ENCODE peak calls at places on chromosomes 5 and 9, in nine cellular contexts. W, Z, D, K, A, V, Y, N and L are unnamed samples. For H3K9me3, the result is how much of the 10 kb centered on the place peaks cover.

GRCh38 chr9:127522727-127523126 is 71.4 kb downstream of the LRSAM1 start:
- DNase-seq in W (no peak), Z (no peak), D (peak), K (no peak), A (peak), V (no peak), Y (no peak), N (no peak), L (peak)

GRCh38 chr5:17679597-17680187 is 45.4 kb downstream of the TAF11L14 start:
- DNase-seq in W (no peak), Z (no peak), D (no peak), K (no peak), A (no peak), V (no peak), Y (no peak), N (no peak), L (no peak)

GRCh38 chr5:142716963-142717362 is 31.1 kb upstream of the FGF1 start:
- DNase-seq in W (peak), Z (peak), D (peak), K (peak), A (peak), V (peak), Y (no peak), N (no peak), L (peak)

GRCh38 chr5:14491505-14491904 is 90.1 kb upstream of the OTULINL start:
- DNase-seq in W (no peak), Z (peak), D (peak), K (no peak), A (no peak), V (no peak), Y (no peak), N (no peak), L (no peak)

GRCh38 chr5:180156141-180156540 is 52.9 kb downstream of the RASGEF1C start:
- DNase-seq in W (no peak), Z (no peak), D (no peak), K (peak), A (peak), V (no peak), Y (no peak), N (no peak), L (no peak)

GRCh38 chr9:111148994-111149759 is 110.9 kb upstream of the LPAR1 start:
- DNase-seq in W (peak), Z (peak), D (no peak), K (no peak), A (no peak), V (no peak), Y (no peak), N (no peak), L (peak)

GRCh38 chr5:176153741-176154140 is 84.5 kb upstream of the SIMC1 start:
- DNase-seq in W (no peak), Z (peak), D (no peak), K (no peak), A (no peak), V (no peak), Y (no peak), N (no peak), L (no peak)

GRCh38 chr5:63053019-63053638 is 474.5 kb downstream of the LRRC70 start:
- DNase-seq in W (no peak), Z (peak), D (no peak), K (no peak), A (no peak), V (no peak), Y (peak), N (no peak), L (no peak)

GRCh38 chr9:104774831-104775573 is 11.1 kb downstream of the NIPSNAP3B start:
- DNase-seq in W (no peak), Z (peak), D (no peak), K (no peak), A (no peak), V (peak), Y (no peak), N (no peak), L (no peak)

GRCh38 chr5:93586948-93587918 is 4.2 kb downstream of the NR2F1 start:
- DNase-seq in W (no peak), Z (peak), D (peak), K (no peak), A (no peak), V (no peak), Y (no peak), N (no peak), L (no peak)

DNA sequence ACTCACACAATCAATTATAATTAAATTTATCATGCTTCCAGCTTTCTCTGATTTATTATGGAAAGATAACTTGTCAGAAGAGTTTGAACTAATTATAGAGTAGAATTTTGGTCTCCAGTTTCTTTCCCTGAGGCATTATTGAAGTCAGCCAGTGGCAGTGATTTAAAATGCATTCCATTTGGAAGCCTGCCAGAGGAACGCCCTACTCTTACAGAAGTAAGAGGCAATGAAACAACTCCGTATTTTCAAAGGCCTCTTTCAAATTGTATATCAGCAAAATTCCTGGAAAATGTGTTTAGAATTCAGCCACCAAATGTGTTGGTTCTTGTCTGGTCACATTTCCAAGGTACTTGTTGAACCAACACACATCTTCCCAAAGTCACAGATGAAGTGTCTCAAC is 640.9 kb downstream of the SEMA5A start:
- DNase-seq in W (no peak), Z (peak), D (peak), K (no peak), A (peak), V (no peak), Y (no peak), N (no peak), L (peak)
- H3K9me3 ChIP-seq in W (under half), Z (under half), D (under half), K (under half), A (under half), V (under half), Y (under half), N (under half), L (under half)

GRCh38 chr9:14993061-14993800 is 83.0 kb upstream of the FREM1 start:
- DNase-seq in W (no peak), Z (peak), D (peak), K (peak), A (peak), V (peak), Y (peak), N (peak), L (peak)
- H3K27ac ChIP-seq in W (no peak), Z (peak), D (no peak), K (peak), A (no peak), V (peak), Y (peak), N (peak), L (peak)

DNA sequence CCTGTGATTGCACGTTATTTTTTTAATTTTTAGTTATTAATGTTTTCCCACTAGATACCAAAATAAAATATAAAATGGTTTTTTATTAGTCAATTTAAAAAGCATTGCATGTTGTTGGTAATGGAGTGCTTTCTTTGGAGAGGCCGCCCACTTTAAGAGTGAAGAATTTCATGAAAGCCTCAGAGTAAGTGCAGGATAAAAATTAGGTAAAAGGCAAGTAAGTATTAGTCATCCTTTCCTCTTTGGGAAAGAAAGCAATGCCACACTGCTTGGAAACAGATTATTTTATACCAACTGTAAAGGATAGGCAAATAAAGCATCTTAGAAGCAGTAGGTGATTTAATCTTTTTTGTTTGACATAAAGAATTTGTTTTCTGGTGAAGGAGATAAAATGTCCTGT is 62.9 kb downstream of the HSD17B4 start:
- DNase-seq in W (no peak), Z (peak), D (peak), K (no peak), A (no peak), V (no peak), Y (no peak), N (no peak), L (no peak)
- H3K9me3 ChIP-seq in W (under half), Z (under half), D (under half), K (under half), A (under half), V (under half), Y (under half), N (under half), L (under half)

GRCh38 chr9:134408389-134408788 is 82.1 kb downstream of the RXRA start:
- DNase-seq in W (no peak), Z (no peak), D (no peak), K (no peak), A (no peak), V (no peak), Y (no peak), N (no peak), L (no peak)
- H3K27ac ChIP-seq in W (no peak), Z (no peak), D (no peak), K (peak), A (no peak), V (no peak), Y (peak), N (no peak), L (no peak)

GRCh38 chr5:179079165-179079987 is 19.2 kb downstream of the ZNF354C start:
- DNase-seq in W (no peak), Z (no peak), D (peak), K (no peak), A (no peak), V (no peak), Y (no peak), N (no peak), L (no peak)
- H3K9me3 ChIP-seq in W (under half), Z (under half), D (half or more), K (half or more), A (under half), V (under half), Y (half or more), N (half or more), L (under half)

DNA sequence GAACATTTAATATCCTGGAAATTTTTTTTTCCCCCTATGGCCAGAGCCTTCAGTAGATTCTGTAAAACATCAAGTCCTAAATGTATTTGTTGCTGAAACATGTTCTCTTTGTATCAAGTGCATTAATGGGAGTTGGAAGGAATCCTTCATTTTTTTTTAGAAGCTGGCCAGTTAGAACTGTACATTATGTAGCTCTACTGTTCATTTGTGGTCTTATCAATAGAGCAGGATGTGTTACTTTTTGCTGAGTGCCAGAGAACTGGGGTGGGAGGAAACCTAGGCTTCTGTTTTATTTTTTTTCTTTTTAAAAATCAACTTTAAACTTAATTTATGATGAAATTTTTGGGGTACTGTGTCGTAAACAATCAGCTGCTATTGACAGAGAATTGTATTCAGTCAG is 5.0 kb downstream of the PIP5K1B start:
- DNase-seq in W (no peak), Z (no peak), D (no peak), K (no peak), A (no peak), V (no peak), Y (no peak), N (no peak), L (no peak)
- H3K27ac ChIP-seq in W (no peak), Z (no peak), D (no peak), K (peak), A (no peak), V (no peak), Y (no peak), N (no peak), L (no peak)

GRCh38 chr9:138073808-138074207 is 196.2 kb downstream of the CACNA1B start:
- DNase-seq in W (no peak), Z (no peak), D (no peak), K (peak), A (no peak), V (no peak), Y (peak), N (no peak), L (no peak)
- H3K9me3 ChIP-seq in W (under half), Z (under half), D (under half), K (under half), A (under half), V (under half), Y (under half), N (under half), L (under half)

DNA sequence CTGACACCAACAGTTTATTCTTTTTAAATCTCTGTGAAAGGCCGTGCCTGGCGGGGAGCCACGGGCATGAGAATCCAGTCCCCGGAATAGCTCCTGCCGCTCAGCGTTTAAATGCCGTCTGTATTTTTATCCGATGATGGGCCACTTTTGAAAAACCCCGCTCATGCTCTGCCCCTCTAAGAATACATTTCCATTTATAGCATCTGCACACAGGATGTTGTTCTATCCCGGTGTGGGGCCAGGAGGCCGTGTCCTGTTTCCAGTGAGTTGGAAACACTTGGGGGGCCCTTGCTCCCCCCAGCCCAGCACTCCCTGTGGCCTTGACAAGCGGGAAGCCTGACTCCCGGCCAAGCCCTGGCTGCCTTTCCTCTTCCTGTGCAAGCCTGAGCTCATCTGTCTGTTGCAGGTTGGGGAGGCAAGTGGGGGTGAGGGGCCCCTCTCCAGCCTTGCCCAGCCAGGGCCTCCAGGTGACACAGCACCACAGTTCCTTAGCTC is 39.0 kb downstream of the ERGIC1 start:
- DNase-seq in W (no peak), Z (peak), D (peak), K (no peak), A (no peak), V (no peak), Y (peak), N (no peak), L (no peak)
- H3K27ac ChIP-seq in W (no peak), Z (peak), D (peak), K (peak), A (peak), V (no peak), Y (peak), N (no peak), L (peak)

DNA sequence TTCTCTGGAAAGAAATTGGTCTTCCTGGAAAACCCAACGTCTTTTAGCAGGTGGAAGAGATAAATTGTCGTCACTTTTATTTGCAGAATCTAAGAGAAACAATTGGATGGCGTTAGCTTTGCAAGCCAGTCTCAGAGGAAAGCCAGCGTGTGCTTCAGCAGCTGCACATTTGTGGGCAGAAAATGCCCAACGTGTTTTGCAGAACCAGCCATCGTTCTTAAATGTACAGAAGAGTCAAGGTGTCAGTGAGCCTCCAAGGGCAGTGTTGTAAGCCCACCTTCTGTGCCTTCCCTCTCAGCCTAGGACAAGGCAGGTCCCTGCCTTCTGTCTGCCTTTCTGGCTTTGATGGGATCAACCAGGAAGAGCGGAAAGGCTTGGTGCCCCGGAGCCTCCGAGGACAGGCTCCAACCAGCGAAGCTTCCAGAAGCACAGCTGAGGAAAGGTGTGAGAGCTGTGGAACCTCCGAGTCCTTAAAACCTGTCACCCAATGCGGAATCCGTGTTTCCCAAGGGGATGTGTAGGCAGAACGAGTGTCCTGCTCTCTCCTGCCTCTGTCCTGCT is 116.0 kb upstream of the IRX2 start:
- DNase-seq in W (no peak), Z (no peak), D (no peak), K (no peak), A (no peak), V (no peak), Y (no peak), N (no peak), L (no peak)
- H3K9me3 ChIP-seq in W (under half), Z (under half), D (under half), K (under half), A (under half), V (under half), Y (under half), N (under half), L (under half)